ENCODE peak calls at places on chromosomes 13 and 19, in four cellular contexts. I, Z, Y and J are unnamed samples. For H3K36me3, the result is how much of the 10 kb centered on the place peaks cover.

GRCh38 chr19:18657590-18658365 is 20.9 kb downstream of the KLHL26 start:
- DNase-seq in I (no peak), Z (peak), Y (peak), J (no peak)

GRCh38 chr13:73372691-73373627 is 314.2 kb downstream of the KLF5 start:
- DNase-seq in Z (no peak), Y (no peak), I (no peak), J (no peak)

GRCh38 chr13:41614671-41615519 is 157.5 kb downstream of the RGCC start:
- DNase-seq in Z (no peak), Y (no peak), I (no peak), J (no peak)

GRCh38 chr13:65914707-65915106 is 1315.4 kb downstream of the PCDH9 start:
- DNase-seq in Y (no peak), Z (no peak), I (no peak), J (no peak)

GRCh38 chr19:1567116-1567847 is 843 bp downstream of the MEX3D start:
- DNase-seq in Y (no peak), I (no peak), Z (no peak), J (peak)

GRCh38 chr13:110361365-110361911 is 54.4 kb downstream of the COL4A2 start:
- DNase-seq in I (no peak), Z (peak), Y (peak), J (no peak)

GRCh38 chr19:53977429-53977990 is 13.9 kb upstream of the CACNG6 start:
- DNase-seq in Y (no peak), I (peak), Z (peak), J (no peak)

GRCh38 chr19:1110809-1111640 is 7.2 kb downstream of the GPX4 start:
- DNase-seq in I (no peak), Y (no peak), Z (peak), J (no peak)

GRCh38 chr13:51435002-51435578 is 17.7 kb downstream of the INTS6 start:
- DNase-seq in I (no peak), Z (no peak), Y (no peak), J (no peak)

GRCh38 chr13:99366075-99366987 is 59.1 kb upstream of the GPR183 start:
- DNase-seq in Y (no peak), I (no peak), Z (no peak), J (no peak)

GRCh38 chr13:99442273-99442895 is 58.9 kb upstream of the TM9SF2 start:
- DNase-seq in I (peak), Z (no peak), Y (no peak), J (no peak)

GRCh38 chr13:74056829-74057564 is 77.2 kb downstream of the KLF12 start:
- DNase-seq in I (no peak), Z (peak), Y (peak), J (no peak)

GRCh38 chr13:32624441-32624840 is 38.2 kb downstream of the PDS5B start:
- DNase-seq in Z (no peak), I (no peak), Y (no peak), J (no peak)

GRCh38 chr19:19371056-19371455 is 34.4 kb upstream of the GATAD2A start:
- DNase-seq in I (peak), Z (no peak), Y (peak), J (no peak)

GRCh38 chr19:33781536-33781935 is 15.1 kb upstream of the KCTD15 start:
- DNase-seq in Z (no peak), I (no peak), Y (no peak), J (no peak)

GRCh38 chr13:84192125-84192524 is 309.9 kb upstream of the SLITRK1 start:
- DNase-seq in I (no peak), Z (no peak), Y (no peak), J (no peak)

GRCh38 chr19:934865-935422 is 9.1 kb downstream of the ARID3A start:
- DNase-seq in Y (peak), I (no peak), Z (peak), J (peak)

GRCh38 chr19:51735759-51736449 is 12.1 kb upstream of the HAS1 start:
- DNase-seq in I (no peak), Y (peak), Z (peak), J (no peak)

GRCh38 chr13:32282096-32282711 is 33.0 kb downstream of the ZAR1L start:
- DNase-seq in Z (no peak), I (no peak), Y (no peak), J (no peak)

GRCh38 chr19:46489445-46490272 is 6.0 kb downstream of the PNMA8B start:
- DNase-seq in I (no peak), Y (peak), Z (peak), J (no peak)

GRCh38 chr13:27789495-27790303 is 2.6 kb upstream of the GSX1 start:
- DNase-seq in I (no peak), Z (no peak), Y (no peak), J (no peak)

GRCh38 chr13:106139942-106140341 is 395.5 kb downstream of the EFNB2 start:
- DNase-seq in I (no peak), Y (no peak), Z (no peak), J (no peak)

GRCh38 chr19:44512326-44513298 is 12.3 kb upstream of the ZNF180 start:
- DNase-seq in I (peak), Z (no peak), Y (no peak), J (no peak)
- H3K4me3 ChIP-seq in I (no peak), Z (no peak), Y (no peak), J (no peak)

GRCh38 chr13:23205807-23206206 is 25.0 kb downstream of the SGCG start:
- DNase-seq in Y (no peak), I (no peak), Z (no peak), J (no peak)
- TF ChIP-seq POLR2A in Y (no peak), I (no peak), Z (no peak), J (no peak)

GRCh38 chr13:114174529-114174941 is 4.5 kb upstream of the CFAP97D2 start:
- DNase-seq in Y (no peak), Z (no peak), I (no peak), J (no peak)

GRCh38 chr13:114179087-114179658 is at the start of gene CFAP97D2:
- DNase-seq in Y (no peak), Z (no peak), I (no peak), J (no peak)

GRCh38 chr13:114177245-114178010 is 1.6 kb upstream of the CFAP97D2 start:
- DNase-seq in Z (no peak), I (no peak), Y (no peak), J (no peak)

GRCh38 chr13:114173261-114173660 is 5.8 kb upstream of the CFAP97D2 start:
- DNase-seq in Z (no peak), Y (no peak), I (no peak), J (no peak)

DNA sequence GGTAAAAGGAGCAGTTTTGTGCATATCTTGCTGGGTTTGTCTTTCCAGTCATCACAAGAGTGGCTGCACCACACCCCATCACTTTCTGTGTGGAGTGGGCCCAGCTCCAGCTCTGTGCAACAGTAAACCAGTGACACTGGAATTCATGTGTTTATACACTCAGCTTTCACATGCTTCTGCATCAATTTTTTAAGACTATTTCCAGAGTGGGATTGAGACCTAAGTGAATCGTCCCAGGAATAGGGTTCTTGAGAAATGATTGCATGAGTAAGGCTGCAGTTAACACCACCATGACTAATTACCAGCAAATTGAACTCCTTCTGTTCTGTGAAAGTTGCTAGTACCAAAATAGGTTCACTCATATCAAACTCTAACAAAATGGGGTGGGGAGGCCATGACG is 5.3 kb upstream of the CFAP97D2 start:
- DNase-seq in I (no peak), Z (no peak), Y (no peak), J (no peak)
- H3K36me3 ChIP-seq in I (under half), Z (under half), Y (under half), J (under half)

GRCh38 chr19:3607398-3608078 is 863 bp upstream of the TBXA2R start:
- DNase-seq in Z (peak), Y (no peak), I (no peak), J (no peak)
- H3K4me3 ChIP-seq in Z (no peak), Y (peak), I (peak), J (peak)

DNA sequence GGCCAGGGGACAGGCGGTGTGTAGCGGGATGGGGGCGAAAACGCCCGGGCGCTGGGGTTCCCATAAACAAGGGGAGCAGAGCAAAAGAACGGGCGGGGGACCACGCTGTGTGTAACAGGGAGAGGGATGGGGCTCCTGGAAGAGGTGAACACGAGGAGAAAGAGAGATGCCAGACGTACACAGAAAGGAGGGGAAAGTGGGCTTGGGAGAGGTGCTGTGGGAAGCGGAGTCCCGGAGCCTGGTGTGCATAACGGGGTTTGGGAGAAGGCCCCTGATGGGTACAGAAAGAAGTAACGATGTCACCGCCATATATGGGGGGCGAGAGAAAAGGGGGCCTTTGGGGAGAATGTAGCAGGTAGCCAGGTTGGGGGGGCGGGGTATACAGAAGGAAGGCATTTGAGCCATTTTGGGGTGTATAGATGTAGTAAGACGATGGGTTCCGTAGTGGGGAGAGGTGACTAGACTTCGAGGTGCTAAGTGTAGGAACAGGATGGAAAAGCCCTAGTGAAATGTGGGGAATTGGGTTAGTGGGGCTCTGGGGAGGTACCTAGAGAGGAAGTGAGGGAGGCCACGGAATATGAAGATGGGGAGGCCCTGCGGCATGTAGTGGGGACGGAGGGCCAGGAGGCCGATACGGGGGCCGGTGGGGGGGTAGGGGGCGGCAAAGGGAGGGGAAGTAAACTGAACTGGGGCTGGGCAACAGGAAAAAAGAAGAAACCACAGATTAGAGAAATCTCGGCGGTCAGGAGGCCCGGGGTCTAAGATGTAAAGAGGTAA is 762 bp downstream of the ZNF580 start:
- DNase-seq in I (no peak), Z (no peak), Y (no peak), J (no peak)
- TF ChIP-seq POLR2A in I (peak), Z (no peak), Y (no peak), J (no peak)